ENCODE peak calls at places on chromosomes 2 and 18, in six cellular contexts. One of them, this sample, is unnamed.
A peak's percentile ranks its signal among the peaks of the same experiment; 100 is the strongest.

GRCh38 chr2:32418777-32419176 is 62.0 kb downstream of the BIRC6 start:
- DNase-seq in choroid plexus epithelial cell: peak; percentile 88
- DNase-seq in MM.1S: no peak
- DNase-seq in fibroblast of pulmonary artery: peak; percentile 43
- DNase-seq in HuH-7.5: no peak
- DNase-seq in NCI-H2029: no peak
- DNase-seq in this sample: peak; percentile 15

GRCh38 chr2:219254590-219255219 is 987 bp upstream of the TUBA4A start:
- DNase-seq in choroid plexus epithelial cell: no peak
- DNase-seq in MM.1S: peak; percentile 35
- DNase-seq in fibroblast of pulmonary artery: no peak
- DNase-seq in HuH-7.5: no peak
- DNase-seq in NCI-H2029: no peak
- DNase-seq in this sample: no peak

GRCh38 chr18:63439334-63439733 is 17.1 kb upstream of the VPS4B start:
- DNase-seq in choroid plexus epithelial cell: peak; percentile 84
- DNase-seq in MM.1S: peak; percentile 57
- DNase-seq in fibroblast of pulmonary artery: peak; percentile 83
- DNase-seq in HuH-7.5: peak; percentile 14
- DNase-seq in NCI-H2029: no peak
- DNase-seq in this sample: peak; percentile 62

GRCh38 chr2:234570476-234570875 is 73.6 kb upstream of the ARL4C start:
- DNase-seq in choroid plexus epithelial cell: no peak
- DNase-seq in MM.1S: no peak
- DNase-seq in fibroblast of pulmonary artery: no peak
- DNase-seq in HuH-7.5: no peak
- DNase-seq in NCI-H2029: no peak
- DNase-seq in this sample: no peak

GRCh38 chr2:47437287-47437686 is 34.3 kb downstream of the MSH2 start:
- DNase-seq in choroid plexus epithelial cell: peak; percentile 77
- DNase-seq in MM.1S: no peak
- DNase-seq in fibroblast of pulmonary artery: peak; percentile 73
- DNase-seq in HuH-7.5: no peak
- DNase-seq in NCI-H2029: no peak
- DNase-seq in this sample: peak; percentile 21

GRCh38 chr18:8279348-8279747 is 329.9 kb upstream of the RAB12 start:
- DNase-seq in choroid plexus epithelial cell: no peak
- DNase-seq in MM.1S: no peak
- DNase-seq in fibroblast of pulmonary artery: no peak
- DNase-seq in HuH-7.5: no peak
- DNase-seq in NCI-H2029: no peak
- DNase-seq in this sample: no peak

GRCh38 chr2:168432565-168433186 is 23.4 kb upstream of the CERS6 start:
- DNase-seq in choroid plexus epithelial cell: peak; percentile 62
- DNase-seq in MM.1S: peak; percentile 92
- DNase-seq in fibroblast of pulmonary artery: no peak
- DNase-seq in HuH-7.5: no peak
- DNase-seq in NCI-H2029: no peak
- DNase-seq in this sample: no peak

GRCh38 chr2:200862532-200863000 is 1.9 kb downstream of the CLK1 start:
- DNase-seq in choroid plexus epithelial cell: peak; percentile 80
- DNase-seq in MM.1S: peak; percentile 64
- DNase-seq in fibroblast of pulmonary artery: peak; percentile 70
- DNase-seq in HuH-7.5: no peak
- DNase-seq in NCI-H2029: peak; percentile 29
- DNase-seq in this sample: peak; percentile 65

GRCh38 chr2:239151201-239152131 is 249.4 kb downstream of the HDAC4 start:
- DNase-seq in choroid plexus epithelial cell: no peak
- DNase-seq in MM.1S: no peak
- DNase-seq in fibroblast of pulmonary artery: no peak
- DNase-seq in HuH-7.5: no peak
- DNase-seq in NCI-H2029: no peak
- DNase-seq in this sample: no peak

GRCh38 chr18:35572644-35573043 is 8.9 kb upstream of the GALNT1 start:
- DNase-seq in choroid plexus epithelial cell: peak; percentile 33
- DNase-seq in MM.1S: no peak
- DNase-seq in fibroblast of pulmonary artery: no peak
- DNase-seq in HuH-7.5: no peak
- DNase-seq in NCI-H2029: no peak
- DNase-seq in this sample: no peak

GRCh38 chr18:60684843-60685513 is 312.4 kb upstream of the MC4R start:
- DNase-seq in choroid plexus epithelial cell: peak; percentile 68
- DNase-seq in MM.1S: peak; percentile 36
- DNase-seq in fibroblast of pulmonary artery: peak; percentile 54
- DNase-seq in HuH-7.5: no peak
- DNase-seq in NCI-H2029: peak; percentile 6
- DNase-seq in this sample: peak; percentile 66

GRCh38 chr18:75209129-75209951 is at the start of gene PTGR3:
- DNase-seq in choroid plexus epithelial cell: peak; percentile 77
- DNase-seq in MM.1S: peak; percentile 89
- DNase-seq in fibroblast of pulmonary artery: peak; percentile 80
- DNase-seq in HuH-7.5: peak; percentile 79
- DNase-seq in NCI-H2029: peak; percentile 35
- DNase-seq in this sample: peak; percentile 90

GRCh38 chr2:133026536-133027177 is 356.7 kb upstream of the LYPD1 start:
- DNase-seq in choroid plexus epithelial cell: peak; percentile 3
- DNase-seq in MM.1S: no peak
- DNase-seq in fibroblast of pulmonary artery: peak; percentile 11
- DNase-seq in HuH-7.5: no peak
- DNase-seq in NCI-H2029: no peak
- DNase-seq in this sample: no peak

GRCh38 chr2:164134368-164134767 is 398.6 kb upstream of the FIGN start:
- DNase-seq in choroid plexus epithelial cell: peak; percentile 5
- DNase-seq in MM.1S: no peak
- DNase-seq in fibroblast of pulmonary artery: no peak
- DNase-seq in HuH-7.5: no peak
- DNase-seq in NCI-H2029: no peak
- DNase-seq in this sample: no peak

GRCh38 chr2:38740851-38741541 is 10.2 kb downstream of the SRSF7 start:
- DNase-seq in choroid plexus epithelial cell: peak; percentile 61
- DNase-seq in MM.1S: peak; percentile 48
- DNase-seq in fibroblast of pulmonary artery: peak; percentile 73
- DNase-seq in HuH-7.5: no peak
- DNase-seq in NCI-H2029: no peak
- DNase-seq in this sample: peak; percentile 19

GRCh38 chr2:161104054-161104553 is 56.1 kb upstream of the TANK start:
- DNase-seq in choroid plexus epithelial cell: no peak
- DNase-seq in MM.1S: peak; percentile 74
- DNase-seq in fibroblast of pulmonary artery: no peak
- DNase-seq in HuH-7.5: no peak
- DNase-seq in NCI-H2029: no peak
- DNase-seq in this sample: no peak

GRCh38 chr18:48909721-48910120 is 41.0 kb downstream of the SMAD7 start:
- DNase-seq in choroid plexus epithelial cell: no peak
- DNase-seq in MM.1S: no peak
- DNase-seq in fibroblast of pulmonary artery: no peak
- DNase-seq in HuH-7.5: no peak
- DNase-seq in NCI-H2029: no peak
- DNase-seq in this sample: no peak

GRCh38 chr18:1627494-1627893 is 722.8 kb downstream of the ADCYAP1 start:
- DNase-seq in choroid plexus epithelial cell: no peak
- DNase-seq in MM.1S: no peak
- DNase-seq in fibroblast of pulmonary artery: no peak
- DNase-seq in HuH-7.5: no peak
- DNase-seq in NCI-H2029: no peak
- DNase-seq in this sample: no peak

GRCh38 chr2:188598551-188598950 is 306.9 kb downstream of the GULP1 start:
- DNase-seq in choroid plexus epithelial cell: peak; percentile 82
- DNase-seq in MM.1S: no peak
- DNase-seq in fibroblast of pulmonary artery: peak; percentile 31
- DNase-seq in HuH-7.5: peak; percentile 26
- DNase-seq in NCI-H2029: no peak
- DNase-seq in this sample: no peak

GRCh38 chr2:204886713-204887112 is 341.4 kb downstream of the PARD3B start:
- DNase-seq in choroid plexus epithelial cell: no peak
- DNase-seq in MM.1S: no peak
- DNase-seq in fibroblast of pulmonary artery: no peak
- DNase-seq in HuH-7.5: no peak
- DNase-seq in NCI-H2029: no peak
- DNase-seq in this sample: no peak

GRCh38 chr2:218839430-218839829 is 7.8 kb upstream of the PRKAG3 start:
- DNase-seq in choroid plexus epithelial cell: peak; percentile 87
- DNase-seq in MM.1S: no peak
- DNase-seq in fibroblast of pulmonary artery: peak; percentile 88
- DNase-seq in HuH-7.5: no peak
- DNase-seq in NCI-H2029: no peak
- DNase-seq in this sample: no peak

GRCh38 chr18:22563098-22563707 is 145.5 kb upstream of the CTAGE1 start:
- DNase-seq in choroid plexus epithelial cell: peak; percentile 98
- DNase-seq in MM.1S: peak; percentile 67
- DNase-seq in fibroblast of pulmonary artery: peak; percentile 98
- DNase-seq in HuH-7.5: peak; percentile 69
- DNase-seq in NCI-H2029: peak; percentile 21
- DNase-seq in this sample: peak; percentile 91

GRCh38 chr2:239800785-239801184 is 224.4 kb downstream of the NDUFA10 start:
- DNase-seq in choroid plexus epithelial cell: no peak
- DNase-seq in MM.1S: no peak
- DNase-seq in fibroblast of pulmonary artery: no peak
- DNase-seq in HuH-7.5: no peak
- DNase-seq in NCI-H2029: no peak
- DNase-seq in this sample: no peak

GRCh38 chr2:219272995-219273394 is 6.2 kb upstream of the DNAJB2 start:
- DNase-seq in choroid plexus epithelial cell: no peak
- DNase-seq in MM.1S: no peak
- DNase-seq in fibroblast of pulmonary artery: no peak
- DNase-seq in HuH-7.5: no peak
- DNase-seq in NCI-H2029: no peak
- DNase-seq in this sample: no peak

GRCh38 chr18:75068682-75069435 is 140.1 kb downstream of the PTGR3 start:
- DNase-seq in choroid plexus epithelial cell: no peak
- DNase-seq in MM.1S: no peak
- DNase-seq in fibroblast of pulmonary artery: peak; percentile 18
- DNase-seq in HuH-7.5: no peak
- DNase-seq in NCI-H2029: no peak
- DNase-seq in this sample: no peak

GRCh38 chr2:240921319-240922233 is 15.4 kb downstream of the CROCC2 start:
- DNase-seq in choroid plexus epithelial cell: peak; percentile 94
- DNase-seq in MM.1S: no peak
- DNase-seq in fibroblast of pulmonary artery: peak; percentile 91
- DNase-seq in HuH-7.5: no peak
- DNase-seq in NCI-H2029: no peak
- DNase-seq in this sample: peak; percentile 92

GRCh38 chr2:8456149-8457091 is 225.4 kb upstream of the ID2 start:
- DNase-seq in choroid plexus epithelial cell: no peak
- DNase-seq in MM.1S: peak; percentile 95
- DNase-seq in fibroblast of pulmonary artery: no peak
- DNase-seq in HuH-7.5: no peak
- DNase-seq in NCI-H2029: no peak
- DNase-seq in this sample: no peak

GRCh38 chr2:190182071-190182524 is 119.6 kb upstream of the MSTN start:
- DNase-seq in choroid plexus epithelial cell: no peak
- DNase-seq in MM.1S: peak; percentile 54
- DNase-seq in fibroblast of pulmonary artery: no peak
- DNase-seq in HuH-7.5: no peak
- DNase-seq in NCI-H2029: no peak
- DNase-seq in this sample: no peak

GRCh38 chr18:63820694-63821093 is 45.5 kb downstream of the SERPINB7 start:
- DNase-seq in choroid plexus epithelial cell: no peak
- DNase-seq in MM.1S: no peak
- DNase-seq in fibroblast of pulmonary artery: no peak
- DNase-seq in HuH-7.5: no peak
- DNase-seq in NCI-H2029: no peak
- DNase-seq in this sample: no peak

GRCh38 chr2:100949377-100949776 is 52.7 kb upstream of the RPL31 start:
- DNase-seq in choroid plexus epithelial cell: no peak
- DNase-seq in MM.1S: no peak
- DNase-seq in fibroblast of pulmonary artery: no peak
- DNase-seq in HuH-7.5: no peak
- DNase-seq in NCI-H2029: no peak
- DNase-seq in this sample: no peak

GRCh38 chr2:10043906-10044601 is 704 bp downstream of the KLF11 start:
- DNase-seq in choroid plexus epithelial cell: peak; percentile 96
- DNase-seq in MM.1S: peak; percentile 95
- DNase-seq in fibroblast of pulmonary artery: peak; percentile 94
- DNase-seq in HuH-7.5: peak; percentile 90
- DNase-seq in NCI-H2029: peak; percentile 85
- DNase-seq in this sample: peak; percentile 77

GRCh38 chr18:45588284-45588683 is 27.0 kb upstream of the SLC14A2 start:
- DNase-seq in choroid plexus epithelial cell: peak; percentile 41
- DNase-seq in MM.1S: no peak
- DNase-seq in fibroblast of pulmonary artery: no peak
- DNase-seq in HuH-7.5: no peak
- DNase-seq in NCI-H2029: no peak
- DNase-seq in this sample: peak; percentile 73

GRCh38 chr2:180366481-180366880 is 359.4 kb upstream of the CWC22 start:
- DNase-seq in choroid plexus epithelial cell: no peak
- DNase-seq in MM.1S: no peak
- DNase-seq in fibroblast of pulmonary artery: no peak
- DNase-seq in HuH-7.5: no peak
- DNase-seq in NCI-H2029: no peak
- DNase-seq in this sample: no peak

This sample was measured in H4.